ENCODE peak calls at places on chromosomes 5 and 9, in seven cellular contexts. One of them, this sample, is unnamed.

GRCh38 chr5:36526537-36526936 is 79.9 kb upstream of the SLC1A3 start:
- DNase-seq in GM13976: no peak
- DNase-seq in NB4: no peak
- DNase-seq in breast epithelium: no peak
- DNase-seq in stimulated activated naive CD8-positive, alpha-beta T cell treated with anti-CD3 and anti-CD28 coated beads, Interleukin-15, amount 100 ng/mL, for 72 hours: no peak
- DNase-seq in fibroblast of pulmonary artery: no peak
- DNase-seq in ELR: no peak
- DNase-seq in this sample: no peak

GRCh38 chr5:126808619-126809018 is 31.7 kb downstream of the LMNB1 start:
- DNase-seq in GM13976: peak
- DNase-seq in NB4: peak
- DNase-seq in breast epithelium: no peak
- DNase-seq in stimulated activated naive CD8-positive, alpha-beta T cell treated with anti-CD3 and anti-CD28 coated beads, Interleukin-15, amount 100 ng/mL, for 72 hours: no peak
- DNase-seq in fibroblast of pulmonary artery: peak
- DNase-seq in ELR: peak
- DNase-seq in this sample: peak

GRCh38 chr5:135264451-135265445 is 134.3 kb downstream of the MACROH2A1 start:
- DNase-seq in GM13976: no peak
- DNase-seq in NB4: no peak
- DNase-seq in breast epithelium: no peak
- DNase-seq in stimulated activated naive CD8-positive, alpha-beta T cell treated with anti-CD3 and anti-CD28 coated beads, Interleukin-15, amount 100 ng/mL, for 72 hours: no peak
- DNase-seq in fibroblast of pulmonary artery: no peak
- DNase-seq in ELR: peak
- DNase-seq in this sample: no peak

GRCh38 chr5:151671979-151672378 is 14.7 kb downstream of the SPARC start:
- DNase-seq in GM13976: no peak
- DNase-seq in NB4: no peak
- DNase-seq in breast epithelium: peak
- DNase-seq in stimulated activated naive CD8-positive, alpha-beta T cell treated with anti-CD3 and anti-CD28 coated beads, Interleukin-15, amount 100 ng/mL, for 72 hours: no peak
- DNase-seq in fibroblast of pulmonary artery: peak
- DNase-seq in ELR: peak
- DNase-seq in this sample: no peak

GRCh38 chr9:98360176-98360708 is 104.8 kb upstream of the TBC1D2 start:
- DNase-seq in GM13976: no peak
- DNase-seq in NB4: no peak
- DNase-seq in breast epithelium: no peak
- DNase-seq in stimulated activated naive CD8-positive, alpha-beta T cell treated with anti-CD3 and anti-CD28 coated beads, Interleukin-15, amount 100 ng/mL, for 72 hours: no peak
- DNase-seq in fibroblast of pulmonary artery: no peak
- DNase-seq in ELR: no peak
- DNase-seq in this sample: no peak

GRCh38 chr5:1409386-1410110 is 35.7 kb downstream of the SLC6A3 start:
- DNase-seq in GM13976: peak
- DNase-seq in NB4: peak
- DNase-seq in breast epithelium: no peak
- DNase-seq in stimulated activated naive CD8-positive, alpha-beta T cell treated with anti-CD3 and anti-CD28 coated beads, Interleukin-15, amount 100 ng/mL, for 72 hours: no peak
- DNase-seq in fibroblast of pulmonary artery: peak
- DNase-seq in ELR: peak
- DNase-seq in this sample: peak

GRCh38 chr5:57499262-57500050 is 16.8 kb upstream of the ACTBL2 start:
- DNase-seq in GM13976: peak
- DNase-seq in NB4: peak
- DNase-seq in breast epithelium: no peak
- DNase-seq in stimulated activated naive CD8-positive, alpha-beta T cell treated with anti-CD3 and anti-CD28 coated beads, Interleukin-15, amount 100 ng/mL, for 72 hours: peak
- DNase-seq in fibroblast of pulmonary artery: peak
- DNase-seq in ELR: peak
- DNase-seq in this sample: peak

GRCh38 chr5:37247036-37247435 is 2.1 kb downstream of the CPLANE1 start:
- DNase-seq in GM13976: no peak
- DNase-seq in NB4: no peak
- DNase-seq in breast epithelium: no peak
- DNase-seq in stimulated activated naive CD8-positive, alpha-beta T cell treated with anti-CD3 and anti-CD28 coated beads, Interleukin-15, amount 100 ng/mL, for 72 hours: no peak
- DNase-seq in fibroblast of pulmonary artery: no peak
- DNase-seq in ELR: no peak
- DNase-seq in this sample: no peak

GRCh38 chr5:179805529-179806249 is 977 bp downstream of the MGAT4B start:
- DNase-seq in GM13976: peak
- DNase-seq in NB4: peak
- DNase-seq in breast epithelium: no peak
- DNase-seq in stimulated activated naive CD8-positive, alpha-beta T cell treated with anti-CD3 and anti-CD28 coated beads, Interleukin-15, amount 100 ng/mL, for 72 hours: peak
- DNase-seq in fibroblast of pulmonary artery: no peak
- DNase-seq in ELR: peak
- DNase-seq in this sample: peak

GRCh38 chr9:21754741-21755140 is 47.7 kb upstream of the MTAP start:
- DNase-seq in GM13976: no peak
- DNase-seq in NB4: no peak
- DNase-seq in breast epithelium: no peak
- DNase-seq in stimulated activated naive CD8-positive, alpha-beta T cell treated with anti-CD3 and anti-CD28 coated beads, Interleukin-15, amount 100 ng/mL, for 72 hours: no peak
- DNase-seq in fibroblast of pulmonary artery: no peak
- DNase-seq in ELR: no peak
- DNase-seq in this sample: no peak

GRCh38 chr5:108046955-108047670 is 334.8 kb downstream of the FBXL17 start:
- DNase-seq in GM13976: no peak
- DNase-seq in NB4: no peak
- DNase-seq in breast epithelium: no peak
- DNase-seq in stimulated activated naive CD8-positive, alpha-beta T cell treated with anti-CD3 and anti-CD28 coated beads, Interleukin-15, amount 100 ng/mL, for 72 hours: no peak
- DNase-seq in fibroblast of pulmonary artery: no peak
- DNase-seq in ELR: no peak
- DNase-seq in this sample: no peak

GRCh38 chr9:21414220-21414940 is 5.5 kb downstream of the IFNA8 start:
- DNase-seq in GM13976: no peak
- DNase-seq in NB4: no peak
- DNase-seq in breast epithelium: no peak
- DNase-seq in stimulated activated naive CD8-positive, alpha-beta T cell treated with anti-CD3 and anti-CD28 coated beads, Interleukin-15, amount 100 ng/mL, for 72 hours: no peak
- DNase-seq in fibroblast of pulmonary artery: no peak
- DNase-seq in ELR: no peak
- DNase-seq in this sample: no peak

GRCh38 chr5:167294861-167295685 is 996.4 kb upstream of the WWC1 start:
- DNase-seq in GM13976: no peak
- DNase-seq in NB4: no peak
- DNase-seq in breast epithelium: no peak
- DNase-seq in stimulated activated naive CD8-positive, alpha-beta T cell treated with anti-CD3 and anti-CD28 coated beads, Interleukin-15, amount 100 ng/mL, for 72 hours: no peak
- DNase-seq in fibroblast of pulmonary artery: peak
- DNase-seq in ELR: peak
- DNase-seq in this sample: no peak

GRCh38 chr9:14214065-14214684 is 99.8 kb downstream of the NFIB start:
- DNase-seq in GM13976: no peak
- DNase-seq in NB4: no peak
- DNase-seq in breast epithelium: no peak
- DNase-seq in stimulated activated naive CD8-positive, alpha-beta T cell treated with anti-CD3 and anti-CD28 coated beads, Interleukin-15, amount 100 ng/mL, for 72 hours: no peak
- DNase-seq in fibroblast of pulmonary artery: no peak
- DNase-seq in ELR: no peak
- DNase-seq in this sample: no peak

GRCh38 chr9:16960084-16960483 is 89.6 kb upstream of the BNC2 start:
- DNase-seq in GM13976: no peak
- DNase-seq in NB4: peak
- DNase-seq in breast epithelium: no peak
- DNase-seq in stimulated activated naive CD8-positive, alpha-beta T cell treated with anti-CD3 and anti-CD28 coated beads, Interleukin-15, amount 100 ng/mL, for 72 hours: no peak
- DNase-seq in fibroblast of pulmonary artery: peak
- DNase-seq in ELR: peak
- DNase-seq in this sample: no peak

GRCh38 chr5:39169081-39169480 is 50.3 kb downstream of the FYB1 start:
- DNase-seq in GM13976: no peak
- DNase-seq in NB4: no peak
- DNase-seq in breast epithelium: no peak
- DNase-seq in stimulated activated naive CD8-positive, alpha-beta T cell treated with anti-CD3 and anti-CD28 coated beads, Interleukin-15, amount 100 ng/mL, for 72 hours: no peak
- DNase-seq in fibroblast of pulmonary artery: peak
- DNase-seq in ELR: peak
- DNase-seq in this sample: no peak

GRCh38 chr5:155532621-155533314 is 519.2 kb downstream of the KIF4B start:
- DNase-seq in GM13976: no peak
- DNase-seq in NB4: no peak
- DNase-seq in breast epithelium: no peak
- DNase-seq in stimulated activated naive CD8-positive, alpha-beta T cell treated with anti-CD3 and anti-CD28 coated beads, Interleukin-15, amount 100 ng/mL, for 72 hours: no peak
- DNase-seq in fibroblast of pulmonary artery: no peak
- DNase-seq in ELR: no peak
- DNase-seq in this sample: no peak

GRCh38 chr5:55410840-55411239 is 103.1 kb downstream of the MTREX start:
- DNase-seq in GM13976: no peak
- DNase-seq in NB4: no peak
- DNase-seq in breast epithelium: no peak
- DNase-seq in stimulated activated naive CD8-positive, alpha-beta T cell treated with anti-CD3 and anti-CD28 coated beads, Interleukin-15, amount 100 ng/mL, for 72 hours: no peak
- DNase-seq in fibroblast of pulmonary artery: no peak
- DNase-seq in ELR: no peak
- DNase-seq in this sample: no peak

GRCh38 chr9:120214331-120214730 is 365.6 kb downstream of the CDK5RAP2 start:
- DNase-seq in GM13976: no peak
- DNase-seq in NB4: no peak
- DNase-seq in breast epithelium: no peak
- DNase-seq in stimulated activated naive CD8-positive, alpha-beta T cell treated with anti-CD3 and anti-CD28 coated beads, Interleukin-15, amount 100 ng/mL, for 72 hours: no peak
- DNase-seq in fibroblast of pulmonary artery: no peak
- DNase-seq in ELR: no peak
- DNase-seq in this sample: no peak

GRCh38 chr5:132425009-132425937 is 55.8 kb downstream of the SLC22A5 start:
- DNase-seq in GM13976: peak
- DNase-seq in NB4: peak
- DNase-seq in breast epithelium: no peak
- DNase-seq in stimulated activated naive CD8-positive, alpha-beta T cell treated with anti-CD3 and anti-CD28 coated beads, Interleukin-15, amount 100 ng/mL, for 72 hours: peak
- DNase-seq in fibroblast of pulmonary artery: peak
- DNase-seq in ELR: peak
- DNase-seq in this sample: peak

GRCh38 chr9:75909776-75910175 is 19.3 kb downstream of the PCSK5 start:
- DNase-seq in GM13976: no peak
- DNase-seq in NB4: no peak
- DNase-seq in breast epithelium: no peak
- DNase-seq in stimulated activated naive CD8-positive, alpha-beta T cell treated with anti-CD3 and anti-CD28 coated beads, Interleukin-15, amount 100 ng/mL, for 72 hours: no peak
- DNase-seq in fibroblast of pulmonary artery: no peak
- DNase-seq in ELR: no peak
- DNase-seq in this sample: no peak

GRCh38 chr5:177495243-177496060 is 2.0 kb downstream of the PDLIM7 start:
- DNase-seq in GM13976: no peak
- DNase-seq in NB4: peak
- DNase-seq in breast epithelium: peak
- DNase-seq in stimulated activated naive CD8-positive, alpha-beta T cell treated with anti-CD3 and anti-CD28 coated beads, Interleukin-15, amount 100 ng/mL, for 72 hours: no peak
- DNase-seq in fibroblast of pulmonary artery: peak
- DNase-seq in ELR: peak
- DNase-seq in this sample: peak

GRCh38 chr9:134317431-134318414 is 8.5 kb upstream of the RXRA start:
- DNase-seq in GM13976: no peak
- DNase-seq in NB4: peak
- DNase-seq in breast epithelium: no peak
- DNase-seq in stimulated activated naive CD8-positive, alpha-beta T cell treated with anti-CD3 and anti-CD28 coated beads, Interleukin-15, amount 100 ng/mL, for 72 hours: no peak
- DNase-seq in fibroblast of pulmonary artery: no peak
- DNase-seq in ELR: no peak
- DNase-seq in this sample: no peak

GRCh38 chr9:89370593-89370992 is 52.3 kb downstream of the SECISBP2 start:
- DNase-seq in GM13976: no peak
- DNase-seq in NB4: no peak
- DNase-seq in breast epithelium: no peak
- DNase-seq in stimulated activated naive CD8-positive, alpha-beta T cell treated with anti-CD3 and anti-CD28 coated beads, Interleukin-15, amount 100 ng/mL, for 72 hours: no peak
- DNase-seq in fibroblast of pulmonary artery: no peak
- DNase-seq in ELR: no peak
- DNase-seq in this sample: no peak

GRCh38 chr9:27310582-27310981 is 13.6 kb upstream of the EQTN start:
- DNase-seq in GM13976: no peak
- DNase-seq in NB4: no peak
- DNase-seq in breast epithelium: no peak
- DNase-seq in stimulated activated naive CD8-positive, alpha-beta T cell treated with anti-CD3 and anti-CD28 coated beads, Interleukin-15, amount 100 ng/mL, for 72 hours: no peak
- DNase-seq in fibroblast of pulmonary artery: no peak
- DNase-seq in ELR: no peak
- DNase-seq in this sample: no peak

GRCh38 chr9:107422189-107422802 is 67.3 kb downstream of the KLF4 start:
- DNase-seq in GM13976: peak
- DNase-seq in NB4: peak
- DNase-seq in breast epithelium: peak
- DNase-seq in stimulated activated naive CD8-positive, alpha-beta T cell treated with anti-CD3 and anti-CD28 coated beads, Interleukin-15, amount 100 ng/mL, for 72 hours: peak
- DNase-seq in fibroblast of pulmonary artery: peak
- DNase-seq in ELR: peak
- DNase-seq in this sample: peak

GRCh38 chr5:65100846-65101678 is 332.3 kb downstream of the CWC27 start:
- DNase-seq in GM13976: peak
- DNase-seq in NB4: peak
- DNase-seq in breast epithelium: no peak
- DNase-seq in stimulated activated naive CD8-positive, alpha-beta T cell treated with anti-CD3 and anti-CD28 coated beads, Interleukin-15, amount 100 ng/mL, for 72 hours: no peak
- DNase-seq in fibroblast of pulmonary artery: peak
- DNase-seq in ELR: peak
- DNase-seq in this sample: peak

GRCh38 chr9:109401169-109401989 is 80.5 kb upstream of the EPB41L4B start:
- DNase-seq in GM13976: peak
- DNase-seq in NB4: peak
- DNase-seq in breast epithelium: no peak
- DNase-seq in stimulated activated naive CD8-positive, alpha-beta T cell treated with anti-CD3 and anti-CD28 coated beads, Interleukin-15, amount 100 ng/mL, for 72 hours: peak
- DNase-seq in fibroblast of pulmonary artery: peak
- DNase-seq in ELR: peak
- DNase-seq in this sample: peak

GRCh38 chr5:9544056-9544455 is 1.8 kb downstream of the SEMA5A start:
- DNase-seq in GM13976: no peak
- DNase-seq in NB4: no peak
- DNase-seq in breast epithelium: no peak
- DNase-seq in stimulated activated naive CD8-positive, alpha-beta T cell treated with anti-CD3 and anti-CD28 coated beads, Interleukin-15, amount 100 ng/mL, for 72 hours: no peak
- DNase-seq in fibroblast of pulmonary artery: no peak
- DNase-seq in ELR: no peak
- DNase-seq in this sample: no peak

GRCh38 chr5:179699640-179700298 is 1.0 kb downstream of the CANX start:
- DNase-seq in GM13976: peak
- DNase-seq in NB4: peak
- DNase-seq in breast epithelium: no peak
- DNase-seq in stimulated activated naive CD8-positive, alpha-beta T cell treated with anti-CD3 and anti-CD28 coated beads, Interleukin-15, amount 100 ng/mL, for 72 hours: peak
- DNase-seq in fibroblast of pulmonary artery: peak
- DNase-seq in ELR: peak
- DNase-seq in this sample: peak

GRCh38 chr5:135890867-135891266 is 4.8 kb downstream of the IL9 start:
- DNase-seq in GM13976: no peak
- DNase-seq in NB4: no peak
- DNase-seq in breast epithelium: no peak
- DNase-seq in stimulated activated naive CD8-positive, alpha-beta T cell treated with anti-CD3 and anti-CD28 coated beads, Interleukin-15, amount 100 ng/mL, for 72 hours: peak
- DNase-seq in fibroblast of pulmonary artery: no peak
- DNase-seq in ELR: no peak
- DNase-seq in this sample: no peak

GRCh38 chr9:85876628-85877027 is 64.3 kb upstream of the NAA35 start:
- DNase-seq in GM13976: no peak
- DNase-seq in NB4: no peak
- DNase-seq in breast epithelium: no peak
- DNase-seq in stimulated activated naive CD8-positive, alpha-beta T cell treated with anti-CD3 and anti-CD28 coated beads, Interleukin-15, amount 100 ng/mL, for 72 hours: no peak
- DNase-seq in fibroblast of pulmonary artery: no peak
- DNase-seq in ELR: no peak
- DNase-seq in this sample: no peak

GRCh38 chr5:91366571-91366970 is 16.5 kb downstream of the ARRDC3 start:
- DNase-seq in GM13976: no peak
- DNase-seq in NB4: no peak
- DNase-seq in breast epithelium: no peak
- DNase-seq in stimulated activated naive CD8-positive, alpha-beta T cell treated with anti-CD3 and anti-CD28 coated beads, Interleukin-15, amount 100 ng/mL, for 72 hours: no peak
- DNase-seq in fibroblast of pulmonary artery: no peak
- DNase-seq in ELR: no peak
- DNase-seq in this sample: no peak

GRCh38 chr5:103340717-103341397 is 82.3 kb downstream of the MACIR start:
- DNase-seq in GM13976: peak
- DNase-seq in NB4: no peak
- DNase-seq in breast epithelium: no peak
- DNase-seq in stimulated activated naive CD8-positive, alpha-beta T cell treated with anti-CD3 and anti-CD28 coated beads, Interleukin-15, amount 100 ng/mL, for 72 hours: no peak
- DNase-seq in fibroblast of pulmonary artery: peak
- DNase-seq in ELR: peak
- DNase-seq in this sample: no peak

GRCh38 chr9:128201441-128202369 is 1.5 kb upstream of the DNM1 start:
- DNase-seq in GM13976: no peak
- DNase-seq in NB4: no peak
- DNase-seq in breast epithelium: no peak
- DNase-seq in stimulated activated naive CD8-positive, alpha-beta T cell treated with anti-CD3 and anti-CD28 coated beads, Interleukin-15, amount 100 ng/mL, for 72 hours: no peak
- DNase-seq in fibroblast of pulmonary artery: no peak
- DNase-seq in ELR: peak
- DNase-seq in this sample: no peak

This sample was measured in Karpas-422.